ENCODE peak calls at places on chromosomes 2 and 18, in nine cellular contexts. F, M, J, G, H, P, D, K and Q are unnamed samples.

GRCh38 chr2:68362749-68363148 is 2.3 kb upstream of the PLEK start:
- DNase-seq in F (no peak), J (no peak), K (no peak), M (no peak), P (no peak), G (no peak), D (no peak), H (no peak), Q (no peak)

GRCh38 chr2:8534729-8535397 is 147.0 kb upstream of the ID2 start:
- DNase-seq in G (peak), H (peak), D (no peak), F (no peak), M (no peak), J (no peak), P (no peak), K (no peak), Q (no peak)

GRCh38 chr2:74585406-74586182 is 31.1 kb downstream of the DOK1 start:
- DNase-seq in K (peak), D (no peak), P (no peak), G (no peak), J (no peak), H (no peak), F (no peak), M (no peak), Q (no peak)

GRCh38 chr2:218886461-218886947 is 5.9 kb downstream of the WNT10A start:
- DNase-seq in M (no peak), H (no peak), J (no peak), F (no peak), G (peak), P (no peak), K (no peak), D (no peak), Q (peak)

GRCh38 chr2:201882353-201883095 is 76.2 kb downstream of the CDK15 start:
- DNase-seq in F (no peak), H (no peak), D (no peak), J (peak), K (no peak), G (no peak), M (no peak), P (no peak), Q (peak)

GRCh38 chr2:38122344-38122743 is 46.4 kb upstream of the CYP1B1 start:
- DNase-seq in P (no peak), F (no peak), K (no peak), M (no peak), D (no peak), J (no peak), G (peak), H (no peak), Q (no peak)

GRCh38 chr2:96485751-96486643 is 19.2 kb downstream of the NEURL3 start:
- DNase-seq in D (peak), G (peak), M (peak), J (peak), K (peak), H (peak), F (peak), P (peak), Q (no peak)

GRCh38 chr2:216927163-216927562 is 67.3 kb upstream of the TNP1 start:
- DNase-seq in D (no peak), G (no peak), F (no peak), P (no peak), M (no peak), J (no peak), H (no peak), K (no peak), Q (no peak)

GRCh38 chr2:121356058-121356640 is 71.1 kb upstream of the TFCP2L1 start:
- DNase-seq in F (peak), P (no peak), M (no peak), H (peak), G (no peak), D (no peak), K (peak), J (peak), Q (peak)

GRCh38 chr2:47271054-47272000 is 116.2 kb upstream of the STPG4 start:
- DNase-seq in F (no peak), D (no peak), J (no peak), H (no peak), G (no peak), K (no peak), P (no peak), M (no peak), Q (no peak)

GRCh38 chr2:188291142-188291616 is 495 bp upstream of the GULP1 start:
- DNase-seq in H (peak), M (no peak), P (no peak), G (no peak), D (no peak), J (peak), F (no peak), K (no peak), Q (peak)

GRCh38 chr18:61993831-61994230 is 101.0 kb upstream of the RNF152 start:
- DNase-seq in D (no peak), J (no peak), H (no peak), G (no peak), P (no peak), M (no peak), F (no peak), K (no peak), Q (no peak)

GRCh38 chr2:45902952-45903351 is 251.5 kb downstream of the PRKCE start:
- DNase-seq in G (no peak), M (no peak), P (no peak), H (no peak), F (no peak), J (peak), K (no peak), D (no peak), Q (no peak)

GRCh38 chr2:180983468-180984388 is 3.3 kb downstream of the UBE2E3 start:
- DNase-seq in G (no peak), D (no peak), K (peak), M (no peak), H (peak), J (peak), P (no peak), F (peak), Q (peak)

GRCh38 chr18:41875094-41875780 is 79.8 kb upstream of the PIK3C3 start:
- DNase-seq in H (no peak), D (no peak), M (no peak), F (no peak), P (peak), G (no peak), J (peak), K (no peak), Q (no peak)

GRCh38 chr18:54532222-54532621 is 58.8 kb upstream of the DYNAP start:
- DNase-seq in D (no peak), J (no peak), P (no peak), G (no peak), M (no peak), H (no peak), K (no peak), F (no peak), Q (no peak)

GRCh38 chr2:9424447-9425164 is 1.2 kb downstream of the CPSF3 start:
- DNase-seq in G (no peak), F (no peak), M (no peak), K (no peak), D (no peak), J (no peak), P (no peak), H (no peak), Q (no peak)

GRCh38 chr2:147373800-147374409 is 470.9 kb upstream of the ACVR2A start:
- DNase-seq in J (no peak), F (no peak), M (no peak), K (no peak), G (no peak), H (no peak), D (no peak), P (no peak), Q (no peak)

GRCh38 chr2:35035883-35036282 is 1319.7 kb upstream of the CRIM1 start:
- DNase-seq in K (no peak), J (no peak), D (no peak), F (no peak), M (no peak), H (no peak), P (no peak), G (no peak), Q (no peak)

GRCh38 chr18:5058768-5059539 is 138.1 kb downstream of the AKAIN1 start:
- DNase-seq in F (no peak), K (peak), G (peak), J (no peak), M (no peak), D (no peak), H (no peak), P (no peak), Q (no peak)

GRCh38 chr18:11994346-11994707 is 13.0 kb downstream of the IMPA2 start:
- DNase-seq in H (peak), M (no peak), D (no peak), G (no peak), F (no peak), J (peak), K (no peak), P (no peak), Q (no peak)

GRCh38 chr2:24019729-24020128 is 9.8 kb downstream of the MFSD2B start:
- DNase-seq in F (no peak), D (no peak), K (no peak), H (no peak), J (no peak), M (no peak), G (no peak), P (no peak), Q (no peak)

GRCh38 chr2:237627463-237628321 is at the start of gene LRRFIP1:
- DNase-seq in K (no peak), H (no peak), P (no peak), G (no peak), J (peak), D (no peak), M (no peak), F (no peak), Q (peak)

GRCh38 chr18:10727477-10727876 is 201.7 kb downstream of the NAPG start:
- DNase-seq in F (no peak), M (no peak), J (no peak), P (no peak), G (peak), D (no peak), H (no peak), K (no peak), Q (no peak)

GRCh38 chr2:102789349-102790085 is 27.7 kb downstream of the TMEM182 start:
- DNase-seq in P (no peak), G (no peak), H (no peak), D (no peak), M (no peak), K (no peak), F (no peak), J (no peak), Q (no peak)

GRCh38 chr2:136034629-136035028 is 49.2 kb upstream of the DARS1 start:
- DNase-seq in G (no peak), F (no peak), D (no peak), K (no peak), J (no peak), H (no peak), P (no peak), M (no peak), Q (no peak)

GRCh38 chr2:40957508-40957907 is 505.6 kb upstream of the SLC8A1 start:
- DNase-seq in G (no peak), D (no peak), M (no peak), F (no peak), K (no peak), H (no peak), P (no peak), J (peak), Q (no peak)

GRCh38 chr2:42566006-42566405 is 2.4 kb upstream of the MTA3 start:
- DNase-seq in D (no peak), J (no peak), F (no peak), K (no peak), M (no peak), G (no peak), H (no peak), P (no peak), Q (no peak)

GRCh38 chr2:71935291-71935848 is 212.3 kb downstream of the CYP26B1 start:
- DNase-seq in F (no peak), J (peak), D (no peak), G (peak), K (no peak), P (no peak), H (no peak), M (no peak), Q (peak)

GRCh38 chr2:223114170-223114569 is 62.2 kb downstream of the KCNE4 start:
- DNase-seq in G (no peak), J (peak), K (no peak), P (no peak), D (no peak), F (no peak), M (no peak), H (no peak), Q (no peak)

GRCh38 chr2:97718942-97719341 is 5.6 kb downstream of the ZAP70 start:
- DNase-seq in K (no peak), F (no peak), G (no peak), J (no peak), H (no peak), D (no peak), M (no peak), P (no peak), Q (no peak)

GRCh38 chr2:74513605-74514367 is 464 bp upstream of the TLX2 start:
- DNase-seq in K (peak), F (no peak), G (no peak), J (no peak), H (no peak), P (no peak), M (no peak), D (no peak), Q (no peak)

GRCh38 chr2:234952270-234953115 is 676 bp downstream of the SH3BP4 start:
- DNase-seq in D (no peak), F (no peak), M (no peak), J (no peak), P (no peak), K (peak), G (peak), H (no peak), Q (peak)

GRCh38 chr2:184560603-184561002 is 37.7 kb upstream of the ZNF804A start:
- DNase-seq in G (no peak), F (no peak), J (no peak), P (no peak), D (no peak), H (no peak), K (no peak), M (no peak), Q (no peak)

GRCh38 chr2:95292623-95293260 is 4.4 kb upstream of the KCNIP3 start:
- DNase-seq in G (no peak), M (no peak), F (no peak), H (no peak), D (no peak), K (no peak), J (peak), P (no peak), Q (no peak)

GRCh38 chr2:108963057-108963456 is 26.0 kb downstream of the EDAR start:
- DNase-seq in H (no peak), D (no peak), M (no peak), P (no peak), G (no peak), J (no peak), F (no peak), K (no peak), Q (no peak)

GRCh38 chr2:240831594-240832204 is 11.7 kb upstream of the KIF1A start:
- DNase-seq in H (no peak), K (no peak), M (no peak), F (no peak), J (no peak), D (no peak), G (no peak), P (no peak), Q (no peak)

GRCh38 chr18:49608892-49609291 is 47.0 kb downstream of the LIPG start:
- DNase-seq in K (no peak), F (no peak), J (no peak), D (no peak), M (no peak), P (no peak), G (no peak), H (no peak), Q (no peak)

GRCh38 chr2:4662161-4662779 is 958.9 kb downstream of the DCDC2C start:
- DNase-seq in P (no peak), H (no peak), K (no peak), G (no peak), D (no peak), F (no peak), M (no peak), J (no peak), Q (no peak)

GRCh38 chr2:43840961-43841360 is 2.2 kb downstream of the ABCG8 start:
- DNase-seq in F (no peak), P (no peak), H (no peak), D (no peak), M (no peak), J (peak), K (peak), G (no peak), Q (no peak)